ENCODE peak calls at places on chromosomes 13 and 19, in four cellular contexts. X, C, Y and P are unnamed samples.

GRCh38 chr19:54792814-54793213 is 10.6 kb upstream of the KIR2DL4 start:
- DNase-seq in X (no peak), C (no peak), Y (no peak), P (no peak)

GRCh38 chr13:42007844-42008243 is 40.6 kb upstream of the DGKH start:
- DNase-seq in X (no peak), C (no peak), Y (peak), P (peak)

GRCh38 chr13:113599396-113599795 is 14.8 kb downstream of the TFDP1 start:
- DNase-seq in X (no peak), C (no peak), Y (no peak), P (no peak)

GRCh38 chr19:56839665-56840451 is 668 bp downstream of the PEG3 start:
- DNase-seq in X (no peak), C (no peak), Y (peak), P (peak)

GRCh38 chr13:32116210-32116609 is 84.6 kb downstream of the FRY start:
- DNase-seq in X (no peak), C (no peak), Y (no peak), P (no peak)

GRCh38 chr13:94454906-94455305 is 24.6 kb downstream of the DCT start:
- DNase-seq in X (no peak), C (no peak), Y (no peak), P (no peak)

GRCh38 chr19:16778796-16779411 is 50.3 kb upstream of the SIN3B start:
- DNase-seq in X (peak), C (peak), Y (no peak), P (peak)

GRCh38 chr19:4350726-4351125 is 7.4 kb downstream of the MPND start:
- DNase-seq in X (no peak), C (no peak), Y (no peak), P (no peak)

GRCh38 chr13:92719868-92720267 is 506.7 kb upstream of the GPC6 start:
- DNase-seq in X (no peak), C (no peak), Y (no peak), P (no peak)

GRCh38 chr13:94433055-94433947 is 46.2 kb downstream of the DCT start:
- DNase-seq in X (no peak), C (no peak), Y (no peak), P (no peak)

GRCh38 chr13:47289578-47289977 is 392.7 kb upstream of the HTR2A start:
- DNase-seq in X (no peak), C (peak), Y (peak), P (peak)

GRCh38 chr13:40230833-40231266 is 435.6 kb downstream of the FOXO1 start:
- DNase-seq in X (peak), C (no peak), Y (peak), P (peak)

GRCh38 chr13:43611631-43612416 is 174.9 kb downstream of the ENOX1 start:
- DNase-seq in X (no peak), C (no peak), Y (no peak), P (no peak)

GRCh38 chr19:47241919-47242644 is 11.1 kb upstream of the BBC3 start:
- DNase-seq in X (no peak), C (no peak), Y (no peak), P (no peak)

GRCh38 chr13:30616927-30617314 is 799 bp upstream of the USPL1 start:
- DNase-seq in X (peak), C (peak), Y (peak), P (peak)

GRCh38 chr19:10430505-10431253 is 10.3 kb downstream of the PDE4A start:
- DNase-seq in X (no peak), C (no peak), Y (no peak), P (peak)

GRCh38 chr19:53156888-53157287 is 2.0 kb downstream of the ZNF347 start:
- DNase-seq in X (no peak), C (no peak), Y (no peak), P (no peak)

GRCh38 chr13:110340812-110341444 is 33.8 kb downstream of the COL4A2 start:
- DNase-seq in X (peak), C (no peak), Y (no peak), P (peak)

GRCh38 chr13:27617801-27618411 is 2.4 kb downstream of the LNX2 start:
- DNase-seq in X (no peak), C (no peak), Y (no peak), P (no peak)

GRCh38 chr19:48372904-48373303 is 8.7 kb downstream of the SYNGR4 start:
- DNase-seq in X (no peak), C (no peak), Y (no peak), P (no peak)

GRCh38 chr13:105363747-105364177 is 1171.7 kb downstream of the EFNB2 start:
- DNase-seq in X (no peak), C (no peak), Y (no peak), P (peak)

GRCh38 chr19:35557539-35558399 is 5.7 kb downstream of the ATP4A start:
- DNase-seq in X (peak), C (peak), Y (no peak), P (peak)

GRCh38 chr13:30714629-30715028 is 20.7 kb upstream of the ALOX5AP start:
- DNase-seq in X (no peak), C (no peak), Y (no peak), P (no peak)

GRCh38 chr13:113639661-113640262 is 18.2 kb downstream of the ATP4B start:
- DNase-seq in X (no peak), C (no peak), Y (no peak), P (no peak)

GRCh38 chr19:44002212-44002565 is 568 bp upstream of the ZNF230 start:
- DNase-seq in X (no peak), C (no peak), Y (no peak), P (no peak)

GRCh38 chr19:23554548-23554947 is 132.5 kb downstream of the ZNF675 start:
- DNase-seq in X (no peak), C (no peak), Y (no peak), P (no peak)

GRCh38 chr13:98997051-98997730 is 19.3 kb upstream of the DOCK9 start:
- DNase-seq in X (no peak), C (no peak), Y (no peak), P (no peak)

GRCh38 chr19:47697863-47698609 is 15.2 kb upstream of the EHD2 start:
- DNase-seq in X (peak), C (peak), Y (peak), P (peak)

GRCh38 chr13:113748862-113749451 is 10.1 kb upstream of the TMEM255B start:
- DNase-seq in X (no peak), C (no peak), Y (no peak), P (no peak)

GRCh38 chr19:41399091-41399490 is 1.5 kb downstream of the BCKDHA start:
- DNase-seq in X (no peak), C (no peak), Y (no peak), P (no peak)

GRCh38 chr19:14556662-14557188 is 15.1 kb downstream of the NDUFB7 start:
- DNase-seq in X (peak), C (peak), Y (no peak), P (peak)

GRCh38 chr19:9673912-9674668 is 810 bp downstream of the ZNF562 start:
- DNase-seq in X (no peak), C (no peak), Y (no peak), P (peak)

DNA sequence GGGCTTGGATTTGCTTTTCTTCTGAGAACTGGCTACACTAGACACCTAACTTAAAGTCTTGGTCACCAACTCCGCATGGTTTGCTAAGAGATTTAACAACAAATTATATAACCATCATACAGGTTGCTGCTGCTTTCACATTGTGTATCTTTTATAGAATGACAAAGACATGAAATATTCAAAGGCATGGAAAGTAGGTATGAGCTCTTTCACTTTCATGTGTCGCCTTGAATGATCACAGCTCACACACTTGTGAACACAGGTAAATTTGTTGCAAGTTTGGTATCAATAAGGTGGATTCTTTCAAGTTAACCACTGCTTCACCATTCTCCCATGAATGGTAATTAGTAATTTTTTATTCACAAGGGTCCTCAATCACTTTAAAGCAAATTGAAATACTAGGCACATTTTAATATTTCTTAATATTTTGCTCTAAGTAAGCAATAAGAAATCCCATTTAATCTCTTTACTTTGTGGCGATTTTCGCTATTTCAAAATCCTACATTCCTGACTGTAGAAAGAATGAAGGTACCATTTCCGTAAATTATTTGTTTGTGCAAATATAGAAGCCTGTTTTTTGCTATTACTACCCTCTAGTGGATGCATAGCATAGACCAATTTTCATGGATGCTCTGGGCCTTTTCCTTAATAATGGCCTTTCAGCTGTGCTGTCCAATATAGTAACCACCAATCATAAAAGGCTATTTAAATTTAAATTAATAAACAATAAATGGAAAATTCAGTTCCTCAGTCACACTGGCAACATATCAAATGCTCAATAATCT is 45.5 kb upstream of the FREM2 start:
- DNase-seq in X (no peak), C (no peak), Y (no peak), P (peak)
- TF ChIP-seq CTCF in X (peak), C (no peak), Y (peak), P (peak)

GRCh38 chr19:19110410-19111137 is 27.7 kb downstream of the TMEM161A start:
- DNase-seq in X (peak), C (no peak), Y (no peak), P (peak)
- TF ChIP-seq CTCF in X (no peak), C (no peak), Y (peak), P (peak)

GRCh38 chr13:24648983-24649684 is 31.1 kb upstream of the ATP12A start:
- DNase-seq in X (no peak), C (no peak), Y (no peak), P (no peak)
- TF ChIP-seq CTCF in X (no peak), C (no peak), Y (no peak), P (no peak)

GRCh38 chr13:33375421-33375820 is 89.9 kb upstream of the STARD13 start:
- DNase-seq in X (no peak), C (no peak), Y (no peak), P (no peak)

GRCh38 chr13:33376212-33376611 is 90.7 kb upstream of the STARD13 start:
- DNase-seq in X (no peak), C (no peak), Y (no peak), P (no peak)

GRCh38 chr13:33372251-33372919 is 86.8 kb upstream of the STARD13 start:
- DNase-seq in X (no peak), C (no peak), Y (no peak), P (no peak)

GRCh38 chr13:33377825-33378224 is 92.3 kb upstream of the STARD13 start:
- DNase-seq in X (no peak), C (no peak), Y (no peak), P (no peak)

DNA sequence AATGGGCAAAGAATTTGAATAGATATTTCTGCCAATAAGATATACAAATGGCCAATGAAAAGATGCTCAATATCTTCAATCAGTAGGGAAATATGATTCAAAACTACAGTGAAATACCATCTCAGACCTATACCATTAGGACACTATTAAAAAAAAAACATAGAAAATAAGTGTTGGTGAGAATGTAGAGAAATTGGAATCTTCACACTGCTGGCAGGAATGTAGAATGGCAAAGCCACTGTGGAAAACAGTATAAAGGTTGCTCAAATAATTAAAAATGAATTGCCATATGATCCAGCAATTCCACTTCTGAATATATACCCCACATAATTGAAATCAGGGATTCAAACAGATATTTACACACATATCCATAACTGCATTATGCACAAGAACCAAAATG is 88.1 kb upstream of the STARD13 start:
- DNase-seq in X (no peak), C (no peak), Y (no peak), P (no peak)
- TF ChIP-seq CTCF in X (peak), C (no peak), Y (no peak), P (peak)

GRCh38 chr13:24541127-24541475 is 28.5 kb upstream of the PARP4 start:
- DNase-seq in X (peak), C (no peak), Y (no peak), P (no peak)

GRCh38 chr13:24539500-24540165 is 27.1 kb upstream of the PARP4 start:
- DNase-seq in X (no peak), C (no peak), Y (no peak), P (no peak)

DNA sequence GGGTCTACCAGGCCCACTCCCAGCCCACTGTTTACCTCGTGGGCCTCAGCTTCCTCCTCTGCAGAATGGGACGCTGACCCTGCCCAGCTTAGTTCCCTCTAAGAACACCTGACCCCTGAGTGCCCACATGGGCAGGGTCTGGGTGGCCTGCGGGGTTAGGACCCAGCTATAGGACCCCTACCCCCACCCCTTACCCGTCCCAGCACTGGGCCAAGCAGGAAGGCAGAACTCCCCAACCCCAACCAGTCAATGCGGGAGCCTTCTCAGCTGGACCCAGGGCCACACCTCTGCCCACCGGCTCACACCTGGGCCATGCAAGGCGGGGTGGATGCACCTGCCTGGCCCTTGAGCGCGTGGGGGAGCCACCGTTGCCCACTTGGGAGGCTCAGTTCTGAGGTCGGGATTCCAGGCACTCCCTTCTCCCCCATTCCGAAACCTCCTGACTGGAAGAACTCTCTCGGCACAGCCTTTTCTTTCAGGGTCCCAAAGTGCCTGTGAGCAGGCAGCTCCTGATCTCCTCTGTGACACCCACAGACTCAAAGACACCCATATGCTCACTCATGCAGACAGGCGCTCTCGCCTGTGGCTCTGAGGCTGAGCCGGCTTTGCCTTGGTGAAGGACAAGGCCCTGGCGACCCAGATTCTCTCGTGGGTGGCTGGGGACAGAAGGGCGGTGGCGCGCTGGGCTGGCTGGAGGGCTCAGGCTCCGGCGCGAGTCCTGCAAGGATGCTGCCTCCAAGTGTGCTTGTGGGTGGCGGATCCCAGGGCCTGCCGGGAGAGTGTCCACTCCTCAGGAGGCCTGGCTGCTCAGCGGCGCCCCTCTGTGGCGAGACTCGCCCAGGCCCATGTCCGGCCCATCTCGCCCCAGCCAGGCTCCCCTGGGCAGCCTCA is 27.9 kb upstream of the PARP4 start:
- DNase-seq in X (peak), C (peak), Y (no peak), P (peak)
- TF ChIP-seq CTCF in X (peak), C (peak), Y (peak), P (no peak)

GRCh38 chr19:32863301-32863700 is 6.3 kb downstream of the SLC7A9 start:
- DNase-seq in X (no peak), C (no peak), Y (no peak), P (no peak)

GRCh38 chr19:32862741-32863140 is 6.8 kb downstream of the SLC7A9 start:
- DNase-seq in X (no peak), C (no peak), Y (no peak), P (no peak)

GRCh38 chr19:32862173-32862572 is 7.4 kb downstream of the SLC7A9 start:
- DNase-seq in X (no peak), C (no peak), Y (no peak), P (no peak)

GRCh38 chr19:32859591-32859990 is 10.0 kb downstream of the SLC7A9 start:
- DNase-seq in X (no peak), C (no peak), Y (no peak), P (no peak)

GRCh38 chr19:32861596-32861995 is 8.0 kb downstream of the SLC7A9 start:
- DNase-seq in X (no peak), C (no peak), Y (no peak), P (no peak)
- TF ChIP-seq CTCF in X (no peak), C (no peak), Y (no peak), P (no peak)

GRCh38 chr13:111359237-111359915 is 38.9 kb downstream of the TEX29 start:
- DNase-seq in X (no peak), C (no peak), Y (no peak), P (peak)
- TF ChIP-seq CTCF in X (no peak), C (no peak), Y (no peak), P (no peak)

GRCh38 chr19:22545751-22546150 is 88.4 kb upstream of the ZNF492 start:
- DNase-seq in X (peak), C (no peak), Y (no peak), P (no peak)
- TF ChIP-seq CTCF in X (peak), C (no peak), Y (peak), P (no peak)

GRCh38 chr13:20709369-20709768 is 5.9 kb downstream of the IL17D start:
- DNase-seq in X (no peak), C (no peak), Y (no peak), P (no peak)

GRCh38 chr13:20709782-20710181 is 6.3 kb downstream of the IL17D start:
- DNase-seq in X (no peak), C (no peak), Y (no peak), P (peak)

GRCh38 chr13:20713751-20714150 is 10.3 kb downstream of the IL17D start:
- DNase-seq in X (no peak), C (no peak), Y (no peak), P (peak)

GRCh38 chr13:20713014-20713376 is 9.5 kb downstream of the IL17D start:
- DNase-seq in X (no peak), C (no peak), Y (no peak), P (no peak)

GRCh38 chr13:20711301-20712044 is 8.0 kb downstream of the IL17D start:
- DNase-seq in X (no peak), C (no peak), Y (no peak), P (no peak)
- TF ChIP-seq CTCF in X (no peak), C (no peak), Y (no peak), P (no peak)